ENCODE peak calls at places on chromosomes 16 and 17, in six cellular contexts. S is neural crest cell, N is ascending aorta, C is cardiac fibroblast, D is HCT116, Q is psoas muscle. R is an unnamed sample.

GRCh38 chr16:48378836-48379235 is 6.4 kb downstream of the SIAH1 start:
- DNase-seq in S (no peak), N (no peak), C (no peak), D (no peak), Q (no peak), R (no peak)

GRCh38 chr16:51144203-51144602 is 6.9 kb downstream of the SALL1 start:
- DNase-seq in S (no peak), N (no peak), C (no peak), D (no peak), Q (no peak), R (no peak)

GRCh38 chr17:17186551-17187505 is 19.3 kb downstream of the PLD6 start:
- DNase-seq in S (no peak), N (no peak), C (peak), D (no peak), Q (no peak), R (peak)

GRCh38 chr16:30658731-30659506 is 688 bp downstream of the FBRS start:
- DNase-seq in S (no peak), N (peak), C (peak), D (peak), Q (peak), R (no peak)

GRCh38 chr16:2150418-2151187 is 2.2 kb downstream of the RAB26 start:
- DNase-seq in S (no peak), N (no peak), C (peak), D (no peak), Q (no peak), R (no peak)

GRCh38 chr17:70271200-70271599 is 101.9 kb downstream of the KCNJ2 start:
- DNase-seq in S (no peak), N (no peak), C (no peak), D (no peak), Q (no peak), R (no peak)

GRCh38 chr16:24800586-24800985 is 45.2 kb upstream of the SLC5A11 start:
- DNase-seq in S (no peak), N (no peak), C (peak), D (no peak), Q (no peak), R (no peak)

GRCh38 chr16:81519298-81520150 is 74.9 kb downstream of the CMIP start:
- DNase-seq in S (no peak), N (no peak), C (no peak), D (no peak), Q (no peak), R (peak)

GRCh38 chr16:57807252-57807967 is 5.1 kb upstream of the KIFC3 start:
- DNase-seq in S (no peak), N (no peak), C (no peak), D (no peak), Q (no peak), R (no peak)

GRCh38 chr16:55039511-55039910 is 108.8 kb downstream of the IRX5 start:
- DNase-seq in S (no peak), N (no peak), C (no peak), D (no peak), Q (no peak), R (no peak)

GRCh38 chr16:56198755-56199114 is 7.4 kb downstream of the GNAO1 start:
- DNase-seq in S (no peak), N (no peak), C (no peak), D (no peak), Q (no peak), R (no peak)

GRCh38 chr17:7027335-7027734 is 4.5 kb downstream of the BCL6B start:
- DNase-seq in S (no peak), N (no peak), C (no peak), D (no peak), Q (no peak), R (no peak)
- TF ChIP-seq CTCF in S (no peak), N (no peak), C (no peak), D (no peak), Q (no peak), R (no peak)

GRCh38 chr17:79924639-79924976 is 85.4 kb upstream of the CBX4 start:
- DNase-seq in S (no peak), N (no peak), C (no peak), D (no peak), Q (no peak), R (no peak)
- TF ChIP-seq CTCF in S (peak), N (no peak), C (no peak), D (no peak), Q (no peak), R (peak)

DNA sequence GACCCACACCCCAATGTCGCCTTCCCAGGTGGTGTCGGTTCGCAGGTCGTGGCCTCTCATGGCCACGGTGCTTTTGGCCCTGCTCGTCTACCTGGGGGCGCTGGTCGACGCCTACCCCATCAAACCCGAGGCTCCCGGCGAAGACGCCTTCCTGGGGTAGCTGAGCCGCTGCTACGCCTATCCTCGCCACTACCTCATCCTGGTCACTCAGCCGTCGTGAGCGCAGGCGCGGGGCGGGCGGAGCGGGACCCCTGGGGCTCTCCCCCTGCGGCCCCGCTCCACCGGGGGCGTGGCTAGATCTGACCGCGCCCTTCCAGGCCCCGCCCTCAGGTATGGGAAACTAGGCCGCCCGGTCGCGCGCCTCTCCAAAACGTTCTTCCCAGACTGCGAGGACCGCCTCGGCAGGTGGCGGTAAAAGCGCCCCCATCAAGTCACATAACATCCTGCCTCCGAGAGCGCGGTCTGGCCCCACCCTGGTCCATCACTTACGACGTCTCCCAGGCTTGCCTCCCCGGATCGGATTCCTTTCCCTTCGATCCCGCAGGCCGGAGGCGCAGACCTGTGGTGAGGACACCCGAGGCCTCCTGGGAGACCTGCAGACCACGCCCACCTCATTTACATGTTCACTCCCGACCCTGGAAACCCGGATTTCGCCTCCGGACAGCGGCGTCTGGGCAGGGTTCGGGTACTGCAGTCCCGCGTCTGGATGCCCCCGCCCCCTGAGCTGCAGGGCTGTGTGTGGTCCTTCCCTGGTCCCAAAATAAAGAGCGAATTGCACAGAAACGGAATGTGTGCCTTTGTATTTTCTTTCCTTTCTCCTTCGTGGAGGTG is 91.5 kb upstream of the TMEM97 start:
- DNase-seq in S (peak), N (no peak), C (peak), D (peak), Q (peak), R (no peak)
- TF ChIP-seq CTCF in S (no peak), N (no peak), C (no peak), D (peak), Q (no peak), R (peak)

GRCh38 chr16:61313931-61314330 is 722.3 kb downstream of the CDH8 start:
- DNase-seq in S (no peak), N (no peak), C (no peak), D (no peak), Q (no peak), R (no peak)
- TF ChIP-seq CTCF in S (no peak), N (no peak), C (no peak), D (no peak), Q (no peak), R (no peak)

GRCh38 chr17:32912218-32912897 is 15.6 kb upstream of the TMEM98 start:
- DNase-seq in S (no peak), N (no peak), C (peak), D (no peak), Q (peak), R (no peak)
- TF ChIP-seq CTCF in S (no peak), N (no peak), C (peak), D (no peak), Q (no peak), R (no peak)

R was measured in chondrocyte.